ENCODE peak calls at places on chromosomes 6 and 20, in four cellular contexts. One of them, this sample, is unnamed.

GRCh38 chr20:62639765-62640164 is 2.5 kb upstream of the SLCO4A1 start:
- DNase-seq in body of pancreas: no peak
- DNase-seq in suprapubic skin: no peak
- DNase-seq in GM10248: no peak
- DNase-seq in this sample: no peak

GRCh38 chr6:41428995-41429417 is 93.6 kb downstream of the NCR2 start:
- DNase-seq in body of pancreas: no peak
- DNase-seq in suprapubic skin: no peak
- DNase-seq in GM10248: peak; percentile 49
- DNase-seq in this sample: peak; percentile 17

GRCh38 chr6:110105296-110105695 is 74.2 kb downstream of the WASF1 start:
- DNase-seq in body of pancreas: no peak
- DNase-seq in suprapubic skin: no peak
- DNase-seq in GM10248: no peak
- DNase-seq in this sample: no peak

GRCh38 chr6:43043310-43043709 is 10.3 kb downstream of the CUL7 start:
- DNase-seq in body of pancreas: no peak
- DNase-seq in suprapubic skin: no peak
- DNase-seq in GM10248: no peak
- DNase-seq in this sample: no peak

GRCh38 chr20:64102647-64103354 is 4.6 kb downstream of the NPBWR2 start:
- DNase-seq in body of pancreas: no peak
- DNase-seq in suprapubic skin: no peak
- DNase-seq in GM10248: no peak
- DNase-seq in this sample: no peak

GRCh38 chr6:13354331-13355042 is 26.1 kb upstream of the TBC1D7 start:
- DNase-seq in body of pancreas: no peak
- DNase-seq in suprapubic skin: no peak
- DNase-seq in GM10248: no peak
- DNase-seq in this sample: no peak

GRCh38 chr20:62599216-62600110 is 42.8 kb upstream of the SLCO4A1 start:
- DNase-seq in body of pancreas: no peak
- DNase-seq in suprapubic skin: no peak
- DNase-seq in GM10248: no peak
- DNase-seq in this sample: no peak

GRCh38 chr6:157070403-157071107 is 252.8 kb downstream of the TMEM242 start:
- DNase-seq in body of pancreas: no peak
- DNase-seq in suprapubic skin: no peak
- DNase-seq in GM10248: no peak
- DNase-seq in this sample: no peak

GRCh38 chr6:21270501-21271290 is 322.9 kb upstream of the SOX4 start:
- DNase-seq in body of pancreas: no peak
- DNase-seq in suprapubic skin: no peak
- DNase-seq in GM10248: no peak
- DNase-seq in this sample: no peak

GRCh38 chr20:47754946-47755652 is 30.2 kb downstream of the SULF2 start:
- DNase-seq in body of pancreas: no peak
- DNase-seq in suprapubic skin: no peak
- DNase-seq in GM10248: no peak
- DNase-seq in this sample: no peak

GRCh38 chr6:91678679-91679078 is 1091.8 kb upstream of the MAP3K7 start:
- DNase-seq in body of pancreas: no peak
- DNase-seq in suprapubic skin: no peak
- DNase-seq in GM10248: no peak
- DNase-seq in this sample: no peak

GRCh38 chr20:52805892-52806291 is 166.3 kb upstream of the TSHZ2 start:
- DNase-seq in body of pancreas: no peak
- DNase-seq in suprapubic skin: no peak
- DNase-seq in GM10248: no peak
- DNase-seq in this sample: no peak

GRCh38 chr6:80021591-80021990 is 17.1 kb downstream of the TTK start:
- DNase-seq in body of pancreas: no peak
- DNase-seq in suprapubic skin: no peak
- DNase-seq in GM10248: no peak
- DNase-seq in this sample: no peak

GRCh38 chr6:36967301-36967700 is 12.8 kb downstream of the PI16 start:
- DNase-seq in body of pancreas: no peak
- DNase-seq in suprapubic skin: no peak
- DNase-seq in GM10248: no peak
- DNase-seq in this sample: no peak

GRCh38 chr20:16661738-16662137 is 68.1 kb upstream of the SNRPB2 start:
- DNase-seq in body of pancreas: no peak
- DNase-seq in suprapubic skin: no peak
- DNase-seq in GM10248: no peak
- DNase-seq in this sample: no peak

GRCh38 chr20:277496-277781 is 13.1 kb downstream of the C20orf96 start:
- DNase-seq in body of pancreas: peak; percentile 1
- DNase-seq in suprapubic skin: no peak
- DNase-seq in GM10248: no peak
- DNase-seq in this sample: no peak

GRCh38 chr6:3016473-3017280 is 17.0 kb downstream of the NQO2 start:
- DNase-seq in body of pancreas: no peak
- DNase-seq in suprapubic skin: no peak
- DNase-seq in GM10248: no peak
- DNase-seq in this sample: no peak

GRCh38 chr6:63805808-63806572 is 170.4 kb downstream of the PHF3 start:
- DNase-seq in body of pancreas: no peak
- DNase-seq in suprapubic skin: no peak
- DNase-seq in GM10248: no peak
- DNase-seq in this sample: peak; percentile 9

GRCh38 chr6:32973144-32973854 is 4.9 kb downstream of the BRD2 start:
- DNase-seq in body of pancreas: no peak
- DNase-seq in suprapubic skin: no peak
- DNase-seq in GM10248: no peak
- DNase-seq in this sample: peak; percentile 61

GRCh38 chr6:11496152-11497060 is 41.1 kb upstream of the TMEM170B start:
- DNase-seq in body of pancreas: peak; percentile 71
- DNase-seq in suprapubic skin: no peak
- DNase-seq in GM10248: peak; percentile 72
- DNase-seq in this sample: peak; percentile 73

GRCh38 chr6:133298801-133299200 is 57.6 kb downstream of the EYA4 start:
- DNase-seq in body of pancreas: no peak
- DNase-seq in suprapubic skin: no peak
- DNase-seq in GM10248: no peak
- DNase-seq in this sample: no peak

GRCh38 chr20:10076126-10077080 is 41.6 kb downstream of the ANKEF1 start:
- DNase-seq in body of pancreas: peak; percentile 57
- DNase-seq in suprapubic skin: no peak
- DNase-seq in GM10248: no peak
- DNase-seq in this sample: peak; percentile 33

GRCh38 chr6:22113046-22113766 is 183.6 kb downstream of the PRL start:
- DNase-seq in body of pancreas: no peak
- DNase-seq in suprapubic skin: no peak
- DNase-seq in GM10248: no peak
- DNase-seq in this sample: peak; percentile 45

GRCh38 chr20:24584538-24585356 is 115.3 kb downstream of the SYNDIG1 start:
- DNase-seq in body of pancreas: no peak
- DNase-seq in suprapubic skin: no peak
- DNase-seq in GM10248: no peak
- DNase-seq in this sample: no peak

GRCh38 chr6:160398674-160399271 is 50.6 kb downstream of the SLC22A3 start:
- DNase-seq in body of pancreas: no peak
- DNase-seq in suprapubic skin: no peak
- DNase-seq in GM10248: peak; percentile 25
- DNase-seq in this sample: no peak

GRCh38 chr20:44613575-44613974 is 31.2 kb downstream of the PKIG start:
- DNase-seq in body of pancreas: no peak
- DNase-seq in suprapubic skin: no peak
- DNase-seq in GM10248: no peak
- DNase-seq in this sample: no peak

GRCh38 chr20:44609006-44609510 is 26.7 kb downstream of the PKIG start:
- DNase-seq in body of pancreas: no peak
- DNase-seq in suprapubic skin: peak; percentile 73
- DNase-seq in GM10248: no peak
- DNase-seq in this sample: no peak

GRCh38 chr20:44609511-44610312 is 27.3 kb downstream of the PKIG start:
- DNase-seq in body of pancreas: peak; percentile 93
- DNase-seq in suprapubic skin: peak; percentile 93
- DNase-seq in GM10248: peak; percentile 82
- DNase-seq in this sample: peak; percentile 97

GRCh38 chr20:44606725-44607441 is 24.5 kb downstream of the PKIG start:
- DNase-seq in body of pancreas: no peak
- DNase-seq in suprapubic skin: peak; percentile 18
- DNase-seq in GM10248: no peak
- DNase-seq in this sample: no peak

GRCh38 chr20:44610313-44610965 is 28.1 kb downstream of the PKIG start:
- DNase-seq in body of pancreas: no peak
- DNase-seq in suprapubic skin: no peak
- DNase-seq in GM10248: no peak
- DNase-seq in this sample: no peak
- TF ChIP-seq CTCF in body of pancreas: no peak
- TF ChIP-seq CTCF in suprapubic skin: no peak
- TF ChIP-seq CTCF in GM10248: no peak
- TF ChIP-seq CTCF in this sample: no peak

GRCh38 chr6:35553309-35553708 is 40.6 kb upstream of the TULP1 start:
- DNase-seq in body of pancreas: no peak
- DNase-seq in suprapubic skin: no peak
- DNase-seq in GM10248: no peak
- DNase-seq in this sample: no peak

GRCh38 chr6:35554811-35555210 is 42.1 kb upstream of the TULP1 start:
- DNase-seq in body of pancreas: no peak
- DNase-seq in suprapubic skin: no peak
- DNase-seq in GM10248: no peak
- DNase-seq in this sample: no peak

GRCh38 chr6:35550437-35550836 is 37.7 kb upstream of the TULP1 start:
- DNase-seq in body of pancreas: no peak
- DNase-seq in suprapubic skin: no peak
- DNase-seq in GM10248: no peak
- DNase-seq in this sample: no peak

GRCh38 chr6:35547666-35548065 is 35.0 kb upstream of the TULP1 start:
- DNase-seq in body of pancreas: no peak
- DNase-seq in suprapubic skin: no peak
- DNase-seq in GM10248: no peak
- DNase-seq in this sample: no peak

DNA sequence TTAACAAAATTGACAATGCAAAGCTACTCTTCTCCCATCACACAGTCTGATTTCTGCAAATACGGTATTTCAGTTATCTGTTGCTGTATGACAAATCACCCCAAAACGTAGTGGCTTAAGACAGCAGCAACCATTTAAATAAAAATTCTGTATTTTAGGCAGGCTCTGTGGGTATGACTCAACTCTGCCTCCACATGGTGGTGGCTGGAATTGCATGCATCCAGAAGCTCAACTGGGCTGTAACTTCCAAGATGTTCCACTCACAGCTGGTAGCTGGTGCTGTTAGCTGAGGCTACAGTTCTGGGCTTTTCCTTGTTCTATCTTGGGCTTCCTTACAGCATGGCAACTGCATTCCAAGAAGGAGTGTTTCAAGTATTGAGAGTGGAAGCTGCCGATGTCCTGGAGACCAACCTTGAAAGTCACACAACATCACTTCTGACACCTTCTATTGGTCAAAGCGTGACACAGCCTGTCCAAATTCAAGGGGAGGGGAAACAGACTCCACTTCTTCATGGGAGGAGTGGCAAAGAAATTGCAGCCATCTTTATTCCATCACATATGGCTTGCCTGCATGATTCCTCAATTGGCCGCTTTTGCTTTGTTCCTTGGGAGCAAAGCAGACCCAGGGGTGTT is 39.7 kb upstream of the TULP1 start:
- DNase-seq in body of pancreas: peak; percentile 61
- DNase-seq in suprapubic skin: no peak
- DNase-seq in GM10248: peak; percentile 35
- DNase-seq in this sample: peak; percentile 64
- TF ChIP-seq CTCF in body of pancreas: peak; percentile 54
- TF ChIP-seq CTCF in suprapubic skin: peak; percentile 43
- TF ChIP-seq CTCF in GM10248: peak; percentile 62
- TF ChIP-seq CTCF in this sample: peak; percentile 89

DNA sequence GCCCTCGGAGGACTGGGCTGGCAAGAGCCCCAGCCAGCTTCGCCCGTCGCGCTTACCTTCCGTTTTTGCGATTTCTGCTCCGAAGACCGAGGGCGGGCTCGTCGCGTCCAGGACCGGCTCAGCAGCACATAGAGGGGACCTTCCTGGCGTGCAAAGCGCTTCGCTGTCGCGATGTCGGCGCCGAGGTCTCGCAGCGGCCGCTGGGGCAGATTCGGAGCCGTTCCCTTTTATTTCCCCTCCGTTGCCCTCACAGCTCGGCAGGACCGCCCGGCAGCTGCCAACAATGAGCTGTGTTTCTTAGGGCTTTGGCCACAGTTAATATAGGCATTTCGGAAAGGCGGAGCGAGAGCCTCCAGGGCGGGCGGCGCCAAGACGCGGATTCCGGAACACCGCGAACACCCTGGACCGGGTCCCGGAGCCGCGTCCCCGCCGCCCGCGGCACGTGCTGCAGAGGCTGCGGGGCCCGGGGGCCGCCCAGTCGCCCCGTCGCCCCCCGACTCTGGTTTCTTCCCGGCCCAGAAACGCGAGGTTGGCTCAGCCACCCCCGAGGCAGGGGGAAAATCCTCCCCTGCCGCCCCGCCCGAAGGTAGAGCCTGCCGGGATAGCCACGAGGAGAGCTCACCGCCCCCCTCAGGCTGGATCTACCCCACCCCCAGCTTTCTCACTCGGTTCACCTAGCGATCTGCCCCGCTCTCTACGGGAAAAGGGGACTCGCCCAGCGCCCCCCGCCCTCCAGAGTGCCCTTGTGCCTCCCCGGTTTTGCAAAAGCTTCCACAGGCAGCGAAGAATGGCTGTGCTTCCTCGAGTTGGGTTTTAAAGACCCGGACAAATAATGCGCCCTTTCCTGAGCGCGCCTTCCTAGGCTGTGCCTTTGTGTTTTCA is at the start of gene CITED2:
- DNase-seq in body of pancreas: peak; percentile 95
- DNase-seq in suprapubic skin: peak; percentile 97
- DNase-seq in GM10248: peak; percentile 86
- DNase-seq in this sample: peak; percentile 88
- TF ChIP-seq CTCF in body of pancreas: no peak
- TF ChIP-seq CTCF in suprapubic skin: peak; percentile 16
- TF ChIP-seq CTCF in GM10248: no peak
- TF ChIP-seq CTCF in this sample: no peak

GRCh38 chr6:29696147-29697129 is 15.5 kb upstream of the ZFP57 start:
- DNase-seq in body of pancreas: no peak
- DNase-seq in suprapubic skin: no peak
- DNase-seq in GM10248: peak; percentile 52
- DNase-seq in this sample: peak; percentile 64
- TF ChIP-seq CTCF in body of pancreas: no peak
- TF ChIP-seq CTCF in suprapubic skin: peak; percentile 28
- TF ChIP-seq CTCF in GM10248: peak; percentile 52
- TF ChIP-seq CTCF in this sample: peak; percentile 83

DNA sequence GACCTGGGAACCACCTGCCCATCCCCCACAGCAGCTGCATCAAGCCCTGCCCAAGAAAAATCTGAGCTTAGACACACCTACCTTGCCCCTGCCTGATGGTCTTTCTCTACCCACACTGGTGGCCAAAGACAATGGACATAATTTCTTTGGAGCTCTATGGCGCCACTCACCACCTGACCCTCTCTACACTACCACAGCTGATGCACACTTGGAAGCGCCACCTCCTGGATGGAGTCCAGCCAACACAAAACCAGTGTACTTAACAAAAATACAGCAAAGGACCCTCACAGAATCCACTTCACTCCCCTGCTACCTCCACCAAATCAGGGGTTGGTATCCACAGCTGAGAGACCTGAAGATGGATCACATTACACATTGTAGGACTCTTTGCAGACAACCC is 39.7 kb upstream of the CLVS2 start:
- DNase-seq in body of pancreas: no peak
- DNase-seq in suprapubic skin: no peak
- DNase-seq in GM10248: no peak
- DNase-seq in this sample: no peak
- TF ChIP-seq CTCF in body of pancreas: no peak
- TF ChIP-seq CTCF in suprapubic skin: no peak
- TF ChIP-seq CTCF in GM10248: no peak
- TF ChIP-seq CTCF in this sample: no peak